ENCODE peak calls at places on chromosomes 4 and X, in seven cellular contexts. Y is AG04449; R is Right ventricle myocardium superior; I is islet precursor cell; V is stimulated activated CD4-positive, alpha-beta T cell treated with anti-CD3 and anti-CD28 coated beads, Interleukin-12 subunit alpha, Interleukin-12 subunit beta, amount 100 ng/mL, for 48 hours; U is gastrocnemius medialis; Q is left ventricle myocardium inferior. G is an unnamed sample.
A peak's percentile ranks its signal among the peaks of the same experiment; 100 is the strongest.

GRCh38 chr4:24973471-24974251 is 57.1 kb downstream of the LGI2 start:
- DNase-seq in Y (no peak), R (peak; percentile 80), I (peak; percentile 60), V (no peak), U (peak; percentile 36), Q (peak; percentile 41), G (no peak)

GRCh38 chr4:113869743-113870375 is 108.3 kb upstream of the CAMK2D start:
- DNase-seq in Y (no peak), R (no peak), I (no peak), V (peak; percentile 49), U (no peak), Q (no peak), G (no peak)

GRCh38 chr4:7978907-7979651 is 39.4 kb upstream of the AFAP1 start:
- DNase-seq in Y (no peak), R (no peak), I (peak; percentile 65), V (no peak), U (no peak), Q (no peak), G (no peak)

GRCh38 chr4:151524610-151525009 is 115.6 kb downstream of the FHIP1A start:
- DNase-seq in Y (no peak), R (no peak), I (no peak), V (no peak), U (no peak), Q (no peak), G (no peak)

GRCh38 chr4:2925931-2926860 is 37.0 kb downstream of the NOP14 start:
- DNase-seq in Y (no peak), R (peak; percentile 35), I (peak; percentile 44), V (no peak), U (peak; percentile 9), Q (no peak), G (no peak)

GRCh38 chrX:102610905-102611304 is 11.6 kb downstream of the ARMCX5 start:
- DNase-seq in Y (no peak), R (no peak), I (no peak), V (no peak), U (no peak), Q (no peak), G (no peak)

GRCh38 chrX:10828640-10829039 is 208.3 kb upstream of the MID1 start:
- DNase-seq in Y (no peak), R (no peak), I (no peak), V (no peak), U (no peak), Q (no peak), G (no peak)

GRCh38 chrX:153499876-153500275 is 5.1 kb downstream of the BGN start:
- DNase-seq in Y (no peak), R (peak; percentile 68), I (no peak), V (no peak), U (no peak), Q (peak; percentile 41), G (no peak)

GRCh38 chr4:36917413-36917812 is 327.1 kb upstream of the NWD2 start:
- DNase-seq in Y (no peak), R (no peak), I (no peak), V (no peak), U (no peak), Q (no peak), G (no peak)

GRCh38 chrX:119190736-119191282 is 45.3 kb upstream of the PGRMC1 start:
- DNase-seq in Y (no peak), R (no peak), I (no peak), V (no peak), U (no peak), Q (no peak), G (no peak)

GRCh38 chr4:109410776-109411175 is 22.8 kb upstream of the SEC24B start:
- DNase-seq in Y (no peak), R (no peak), I (peak; percentile 82), V (no peak), U (no peak), Q (no peak), G (no peak)

GRCh38 chr4:102500371-102501175 is 586 bp upstream of the NFKB1 start:
- DNase-seq in Y (no peak), R (peak; percentile 84), I (no peak), V (peak; percentile 41), U (peak; percentile 62), Q (peak; percentile 72), G (peak; percentile 58)

GRCh38 chr4:10893417-10893816 is 208.8 kb upstream of the CLNK start:
- DNase-seq in Y (no peak), R (no peak), I (no peak), V (no peak), U (no peak), Q (no peak), G (no peak)

GRCh38 chrX:11913001-11913400 is 155.0 kb downstream of the MSL3 start:
- DNase-seq in Y (no peak), R (no peak), I (peak; percentile 78), V (no peak), U (no peak), Q (no peak), G (no peak)

GRCh38 chr4:118683513-118683912 is 1.7 kb upstream of the METTL14 start:
- DNase-seq in Y (no peak), R (no peak), I (no peak), V (no peak), U (no peak), Q (no peak), G (no peak)

G was measured in amniotic stem cell.